ENCODE peak calls at places on chromosomes 13 and 19, in five cellular contexts. One of them, this sample, is unnamed.

GRCh38 chr19:18593367-18594095 is 4.9 kb downstream of the REX1BD start:
- DNase-seq in body of pancreas: no peak
- DNase-seq in fibroblast of lung: no peak
- DNase-seq in choroid plexus epithelial cell: no peak
- DNase-seq in AG10803: no peak
- DNase-seq in this sample: no peak

GRCh38 chr13:112246731-112247470 is 129.3 kb upstream of the SPACA7 start:
- DNase-seq in body of pancreas: no peak
- DNase-seq in fibroblast of lung: no peak
- DNase-seq in choroid plexus epithelial cell: no peak
- DNase-seq in AG10803: no peak
- DNase-seq in this sample: no peak

GRCh38 chr13:20908714-20909497 is 6.4 kb upstream of the XPO4 start:
- DNase-seq in body of pancreas: no peak
- DNase-seq in fibroblast of lung: no peak
- DNase-seq in choroid plexus epithelial cell: no peak
- DNase-seq in AG10803: no peak
- DNase-seq in this sample: no peak

GRCh38 chr19:1491114-1491848 is at the start of gene REEP6:
- DNase-seq in body of pancreas: no peak
- DNase-seq in fibroblast of lung: no peak
- DNase-seq in choroid plexus epithelial cell: no peak
- DNase-seq in AG10803: no peak
- DNase-seq in this sample: no peak

GRCh38 chr13:49093376-49093775 is 117.7 kb downstream of the FNDC3A start:
- DNase-seq in body of pancreas: no peak
- DNase-seq in fibroblast of lung: no peak
- DNase-seq in choroid plexus epithelial cell: no peak
- DNase-seq in AG10803: no peak
- DNase-seq in this sample: no peak

GRCh38 chr19:57192064-57192395 is 730 bp downstream of the ZNF264 start:
- DNase-seq in body of pancreas: no peak
- DNase-seq in fibroblast of lung: no peak
- DNase-seq in choroid plexus epithelial cell: peak; percentile 24
- DNase-seq in AG10803: no peak
- DNase-seq in this sample: peak; percentile 9

GRCh38 chr13:111474136-111475002 is 153.9 kb downstream of the TEX29 start:
- DNase-seq in body of pancreas: peak; percentile 32
- DNase-seq in fibroblast of lung: peak; percentile 57
- DNase-seq in choroid plexus epithelial cell: peak; percentile 66
- DNase-seq in AG10803: peak; percentile 47
- DNase-seq in this sample: peak; percentile 52

GRCh38 chr19:30316560-30317106 is 55.6 kb upstream of the ZNF536 start:
- DNase-seq in body of pancreas: no peak
- DNase-seq in fibroblast of lung: no peak
- DNase-seq in choroid plexus epithelial cell: no peak
- DNase-seq in AG10803: no peak
- DNase-seq in this sample: no peak

GRCh38 chr19:18807861-18808331 is 16.8 kb upstream of the COMP start:
- DNase-seq in body of pancreas: no peak
- DNase-seq in fibroblast of lung: no peak
- DNase-seq in choroid plexus epithelial cell: no peak
- DNase-seq in AG10803: peak; percentile 77
- DNase-seq in this sample: no peak

GRCh38 chr13:22461854-22462565 is 718.8 kb upstream of the SGCG start:
- DNase-seq in body of pancreas: no peak
- DNase-seq in fibroblast of lung: peak; percentile 72
- DNase-seq in choroid plexus epithelial cell: no peak
- DNase-seq in AG10803: no peak
- DNase-seq in this sample: no peak

GRCh38 chr13:40271931-40272775 is 394.3 kb downstream of the FOXO1 start:
- DNase-seq in body of pancreas: peak; percentile 70
- DNase-seq in fibroblast of lung: peak; percentile 74
- DNase-seq in choroid plexus epithelial cell: peak; percentile 94
- DNase-seq in AG10803: peak; percentile 92
- DNase-seq in this sample: peak; percentile 87

GRCh38 chr13:103081435-103081834 is 15.2 kb upstream of the SLC10A2 start:
- DNase-seq in body of pancreas: no peak
- DNase-seq in fibroblast of lung: no peak
- DNase-seq in choroid plexus epithelial cell: no peak
- DNase-seq in AG10803: no peak
- DNase-seq in this sample: no peak

GRCh38 chr13:112102243-112102642 is 35.3 kb downstream of the SOX1 start:
- DNase-seq in body of pancreas: no peak
- DNase-seq in fibroblast of lung: no peak
- DNase-seq in choroid plexus epithelial cell: no peak
- DNase-seq in AG10803: no peak
- DNase-seq in this sample: peak; percentile 5

GRCh38 chr13:81800433-81800832 is 1459.5 kb upstream of the SPRY2 start:
- DNase-seq in body of pancreas: no peak
- DNase-seq in fibroblast of lung: no peak
- DNase-seq in choroid plexus epithelial cell: no peak
- DNase-seq in AG10803: no peak
- DNase-seq in this sample: no peak
- TF ChIP-seq CTCF in body of pancreas: no peak
- TF ChIP-seq CTCF in fibroblast of lung: no peak
- TF ChIP-seq CTCF in choroid plexus epithelial cell: no peak
- TF ChIP-seq CTCF in AG10803: no peak
- TF ChIP-seq CTCF in this sample: no peak

DNA sequence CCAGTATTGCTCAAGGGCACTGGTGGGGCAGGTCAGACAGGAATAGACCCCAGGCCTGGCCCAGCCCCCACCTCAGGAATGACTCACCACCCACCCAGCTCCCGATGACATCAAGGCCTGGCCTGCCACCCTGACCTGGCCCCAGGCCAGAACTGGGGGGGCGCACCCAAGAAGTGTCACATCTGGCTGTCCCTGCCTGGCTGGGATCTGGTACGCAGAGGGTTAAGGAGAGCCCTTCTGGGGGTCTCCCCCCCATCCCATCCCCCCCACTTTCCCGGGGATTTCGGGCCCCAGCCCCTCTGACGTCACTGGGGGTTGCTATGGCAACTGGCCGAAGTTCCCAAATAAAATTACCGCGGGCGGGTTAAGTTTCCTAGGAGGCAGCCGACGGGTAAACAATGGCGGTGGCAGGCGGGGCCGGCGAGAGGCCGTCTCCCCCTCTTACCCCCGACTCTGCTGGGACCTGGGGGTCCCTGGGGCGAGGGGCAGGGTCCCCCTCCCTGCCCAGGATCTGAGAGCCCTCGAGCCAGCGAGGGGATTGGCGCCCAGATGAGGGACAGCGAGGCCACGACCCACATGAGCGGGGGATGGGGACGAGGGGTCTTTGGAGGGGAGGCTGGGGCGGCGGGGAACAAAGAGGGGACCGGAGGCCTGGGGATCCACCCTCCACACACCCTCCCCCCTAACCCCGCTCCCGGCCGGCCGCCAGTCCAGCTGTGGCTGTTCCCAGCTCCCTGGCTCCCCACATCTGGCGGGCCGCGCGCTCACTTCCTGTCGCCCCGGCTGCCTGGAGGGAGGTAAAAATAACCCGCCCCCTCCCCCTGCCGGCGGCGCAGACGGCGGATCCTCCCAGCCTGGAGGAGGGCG is 29.7 kb upstream of the NANOS3 start:
- DNase-seq in body of pancreas: peak; percentile 96
- DNase-seq in fibroblast of lung: peak; percentile 94
- DNase-seq in choroid plexus epithelial cell: peak; percentile 96
- DNase-seq in AG10803: peak; percentile 96
- DNase-seq in this sample: peak; percentile 93
- TF ChIP-seq CTCF in body of pancreas: no peak
- TF ChIP-seq CTCF in fibroblast of lung: no peak
- TF ChIP-seq CTCF in choroid plexus epithelial cell: peak; percentile 27
- TF ChIP-seq CTCF in AG10803: no peak
- TF ChIP-seq CTCF in this sample: peak; percentile 17

GRCh38 chr13:65889368-65889767 is 1340.8 kb downstream of the PCDH9 start:
- DNase-seq in body of pancreas: no peak
- DNase-seq in fibroblast of lung: no peak
- DNase-seq in choroid plexus epithelial cell: no peak
- DNase-seq in AG10803: peak; percentile 15
- DNase-seq in this sample: no peak
- TF ChIP-seq CTCF in body of pancreas: no peak
- TF ChIP-seq CTCF in fibroblast of lung: no peak
- TF ChIP-seq CTCF in choroid plexus epithelial cell: no peak
- TF ChIP-seq CTCF in AG10803: no peak
- TF ChIP-seq CTCF in this sample: no peak

GRCh38 chr19:12838893-12839656 is 760 bp downstream of the MAST1 start:
- DNase-seq in body of pancreas: no peak
- DNase-seq in fibroblast of lung: no peak
- DNase-seq in choroid plexus epithelial cell: no peak
- DNase-seq in AG10803: no peak
- DNase-seq in this sample: no peak
- TF ChIP-seq CTCF in body of pancreas: no peak
- TF ChIP-seq CTCF in fibroblast of lung: no peak
- TF ChIP-seq CTCF in choroid plexus epithelial cell: no peak
- TF ChIP-seq CTCF in AG10803: no peak
- TF ChIP-seq CTCF in this sample: no peak

DNA sequence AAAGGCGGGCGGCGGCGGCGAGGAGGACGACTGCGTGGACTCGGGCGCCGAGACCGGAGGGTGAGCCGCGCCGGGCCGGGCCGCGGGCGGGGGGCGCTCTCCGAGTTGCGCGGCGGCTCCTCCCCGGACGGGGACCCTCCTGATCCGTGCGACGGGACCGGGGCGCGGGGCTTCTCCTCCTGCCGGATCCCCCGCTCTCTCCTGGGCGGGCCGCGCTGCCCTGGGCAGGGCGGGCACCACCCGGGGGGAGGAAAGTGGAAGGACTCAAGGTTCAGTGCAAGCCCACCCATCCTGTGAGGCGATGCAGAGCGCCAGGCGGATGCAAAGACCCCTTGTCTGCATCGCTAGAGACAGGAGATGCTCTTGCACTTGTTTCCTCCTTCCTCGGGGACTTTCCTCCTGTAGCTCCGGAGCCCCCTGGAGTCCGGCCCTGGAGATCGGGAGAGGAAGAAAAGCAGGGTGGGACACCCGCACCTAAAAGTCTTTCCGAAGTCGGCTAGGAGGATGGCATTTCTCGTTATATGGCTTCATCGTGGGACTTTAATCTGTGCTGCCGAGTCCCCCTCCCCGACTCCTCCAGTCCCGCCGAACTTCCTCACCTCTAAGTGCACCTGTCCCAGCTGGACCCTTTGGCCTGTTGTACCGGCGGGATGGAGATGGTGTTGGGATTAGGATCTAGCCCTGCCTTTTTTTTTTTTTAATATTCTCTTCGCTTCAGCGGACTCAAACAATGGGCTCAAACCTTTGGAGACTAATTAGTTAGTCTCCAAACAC is 499 bp downstream of the FAM124A start:
- DNase-seq in body of pancreas: no peak
- DNase-seq in fibroblast of lung: no peak
- DNase-seq in choroid plexus epithelial cell: no peak
- DNase-seq in AG10803: no peak
- DNase-seq in this sample: no peak
- TF ChIP-seq CTCF in body of pancreas: no peak
- TF ChIP-seq CTCF in fibroblast of lung: no peak
- TF ChIP-seq CTCF in choroid plexus epithelial cell: peak; percentile 12
- TF ChIP-seq CTCF in AG10803: no peak
- TF ChIP-seq CTCF in this sample: no peak

GRCh38 chr19:52541608-52542007 is 14.1 kb downstream of the ZNF808 start:
- DNase-seq in body of pancreas: no peak
- DNase-seq in fibroblast of lung: no peak
- DNase-seq in choroid plexus epithelial cell: no peak
- DNase-seq in AG10803: no peak
- DNase-seq in this sample: no peak
- TF ChIP-seq CTCF in body of pancreas: no peak
- TF ChIP-seq CTCF in fibroblast of lung: no peak
- TF ChIP-seq CTCF in choroid plexus epithelial cell: no peak
- TF ChIP-seq CTCF in AG10803: no peak
- TF ChIP-seq CTCF in this sample: no peak

GRCh38 chr13:45143346-45143751 is 23.0 kb downstream of the GTF2F2 start:
- DNase-seq in body of pancreas: no peak
- DNase-seq in fibroblast of lung: peak; percentile 41
- DNase-seq in choroid plexus epithelial cell: peak; percentile 13
- DNase-seq in AG10803: no peak
- DNase-seq in this sample: no peak
- TF ChIP-seq CTCF in body of pancreas: no peak
- TF ChIP-seq CTCF in fibroblast of lung: no peak
- TF ChIP-seq CTCF in choroid plexus epithelial cell: no peak
- TF ChIP-seq CTCF in AG10803: no peak
- TF ChIP-seq CTCF in this sample: no peak

GRCh38 chr13:45545686-45546409 is 69.7 kb downstream of the ERICH6B start:
- DNase-seq in body of pancreas: no peak
- DNase-seq in fibroblast of lung: no peak
- DNase-seq in choroid plexus epithelial cell: no peak
- DNase-seq in AG10803: no peak
- DNase-seq in this sample: no peak

GRCh38 chr13:45542878-45543277 is 72.7 kb downstream of the ERICH6B start:
- DNase-seq in body of pancreas: no peak
- DNase-seq in fibroblast of lung: no peak
- DNase-seq in choroid plexus epithelial cell: no peak
- DNase-seq in AG10803: no peak
- DNase-seq in this sample: no peak

GRCh38 chr13:45546410-45546765 is 69.2 kb downstream of the ERICH6B start:
- DNase-seq in body of pancreas: no peak
- DNase-seq in fibroblast of lung: no peak
- DNase-seq in choroid plexus epithelial cell: no peak
- DNase-seq in AG10803: no peak
- DNase-seq in this sample: no peak

GRCh38 chr13:45542391-45542790 is 73.1 kb downstream of the ERICH6B start:
- DNase-seq in body of pancreas: no peak
- DNase-seq in fibroblast of lung: no peak
- DNase-seq in choroid plexus epithelial cell: no peak
- DNase-seq in AG10803: no peak
- DNase-seq in this sample: no peak

GRCh38 chr13:45544520-45544919 is 71.0 kb downstream of the ERICH6B start:
- DNase-seq in body of pancreas: no peak
- DNase-seq in fibroblast of lung: no peak
- DNase-seq in choroid plexus epithelial cell: no peak
- DNase-seq in AG10803: no peak
- DNase-seq in this sample: no peak
- TF ChIP-seq CTCF in body of pancreas: no peak
- TF ChIP-seq CTCF in fibroblast of lung: no peak
- TF ChIP-seq CTCF in choroid plexus epithelial cell: no peak
- TF ChIP-seq CTCF in AG10803: no peak
- TF ChIP-seq CTCF in this sample: no peak

GRCh38 chr13:51767100-51767499 is 36.9 kb downstream of the DHRS12 start:
- DNase-seq in body of pancreas: no peak
- DNase-seq in fibroblast of lung: no peak
- DNase-seq in choroid plexus epithelial cell: no peak
- DNase-seq in AG10803: no peak
- DNase-seq in this sample: no peak
- TF ChIP-seq CTCF in body of pancreas: no peak
- TF ChIP-seq CTCF in fibroblast of lung: no peak
- TF ChIP-seq CTCF in choroid plexus epithelial cell: peak; percentile 34
- TF ChIP-seq CTCF in AG10803: no peak
- TF ChIP-seq CTCF in this sample: no peak

This sample was measured in MCF 10A.